ENCODE peak calls at places on chromosomes 7 and 10, in five cellular contexts. One of them, this sample, is unnamed.
A peak's percentile ranks its signal among the peaks of the same experiment; 100 is the strongest.

GRCh38 chr7:30142710-30143109 is 7.9 kb downstream of the MTURN start:
- DNase-seq in WTC11: no peak
- DNase-seq in HepG2: peak; percentile 53
- DNase-seq in GM12878: no peak
- DNase-seq in K562: no peak
- DNase-seq in this sample: peak; percentile 31

GRCh38 chr7:37930226-37930948 is 9.9 kb downstream of the EPDR1 start:
- DNase-seq in WTC11: no peak
- DNase-seq in HepG2: no peak
- DNase-seq in GM12878: no peak
- DNase-seq in K562: no peak
- DNase-seq in this sample: peak; percentile 29

GRCh38 chr7:70208236-70209063 is 610.2 kb downstream of the AUTS2 start:
- DNase-seq in WTC11: no peak
- DNase-seq in HepG2: no peak
- DNase-seq in GM12878: no peak
- DNase-seq in K562: peak; percentile 4
- DNase-seq in this sample: no peak

GRCh38 chr7:3430588-3430987 is 129.5 kb downstream of the SDK1 start:
- DNase-seq in WTC11: peak; percentile 65
- DNase-seq in HepG2: no peak
- DNase-seq in GM12878: no peak
- DNase-seq in K562: no peak
- DNase-seq in this sample: no peak

GRCh38 chr10:2036209-2036608 is 298.9 kb upstream of the ADARB2 start:
- DNase-seq in WTC11: no peak
- DNase-seq in HepG2: no peak
- DNase-seq in GM12878: no peak
- DNase-seq in K562: no peak
- DNase-seq in this sample: no peak

GRCh38 chr7:5635461-5636445 is 145.7 kb downstream of the RNF216 start:
- DNase-seq in WTC11: no peak
- DNase-seq in HepG2: peak; percentile 57
- DNase-seq in GM12878: no peak
- DNase-seq in K562: no peak
- DNase-seq in this sample: no peak

GRCh38 chr10:69466689-69467088 is 15.4 kb downstream of the TSPAN15 start:
- DNase-seq in WTC11: no peak
- DNase-seq in HepG2: no peak
- DNase-seq in GM12878: no peak
- DNase-seq in K562: no peak
- DNase-seq in this sample: no peak

GRCh38 chr10:72085166-72085565 is 3.2 kb downstream of the SPOCK2 start:
- DNase-seq in WTC11: no peak
- DNase-seq in HepG2: no peak
- DNase-seq in GM12878: no peak
- DNase-seq in K562: no peak
- DNase-seq in this sample: no peak

GRCh38 chr10:49762566-49762877 is 399 bp upstream of the OGDHL start:
- DNase-seq in WTC11: no peak
- DNase-seq in HepG2: no peak
- DNase-seq in GM12878: no peak
- DNase-seq in K562: no peak
- DNase-seq in this sample: no peak

GRCh38 chr10:90051053-90051452 is 349.7 kb downstream of the KIF20B start:
- DNase-seq in WTC11: no peak
- DNase-seq in HepG2: no peak
- DNase-seq in GM12878: no peak
- DNase-seq in K562: no peak
- DNase-seq in this sample: no peak

GRCh38 chr10:115624448-115624847 is 531.3 kb downstream of the ATRNL1 start:
- DNase-seq in WTC11: no peak
- DNase-seq in HepG2: peak; percentile 3
- DNase-seq in GM12878: no peak
- DNase-seq in K562: no peak
- DNase-seq in this sample: no peak

GRCh38 chr10:63716174-63716573 is 195.0 kb downstream of the REEP3 start:
- DNase-seq in WTC11: no peak
- DNase-seq in HepG2: no peak
- DNase-seq in GM12878: no peak
- DNase-seq in K562: no peak
- DNase-seq in this sample: no peak

GRCh38 chr10:63712717-63713115 is 191.5 kb downstream of the REEP3 start:
- DNase-seq in WTC11: no peak
- DNase-seq in HepG2: no peak
- DNase-seq in GM12878: no peak
- DNase-seq in K562: no peak
- DNase-seq in this sample: no peak

GRCh38 chr10:63711866-63712716 is 190.9 kb downstream of the REEP3 start:
- DNase-seq in WTC11: no peak
- DNase-seq in HepG2: peak; percentile 33
- DNase-seq in GM12878: no peak
- DNase-seq in K562: no peak
- DNase-seq in this sample: peak; percentile 63

GRCh38 chr10:63711361-63711760 is 190.2 kb downstream of the REEP3 start:
- DNase-seq in WTC11: no peak
- DNase-seq in HepG2: no peak
- DNase-seq in GM12878: no peak
- DNase-seq in K562: no peak
- DNase-seq in this sample: no peak

GRCh38 chr10:63713191-63714144 is 192.3 kb downstream of the REEP3 start:
- DNase-seq in WTC11: peak; percentile 88
- DNase-seq in HepG2: peak; percentile 9
- DNase-seq in GM12878: no peak
- DNase-seq in K562: no peak
- DNase-seq in this sample: peak; percentile 46
- TF ChIP-seq ESRRA in WTC11: no peak
- TF ChIP-seq ESRRA in HepG2: no peak
- TF ChIP-seq ESRRA in GM12878: no peak
- TF ChIP-seq ESRRA in K562: no peak
- TF ChIP-seq ESRRA in this sample: no peak

GRCh38 chr7:150968056-150968455 is 10.1 kb downstream of the KCNH2 start:
- DNase-seq in WTC11: no peak
- DNase-seq in HepG2: no peak
- DNase-seq in GM12878: no peak
- DNase-seq in K562: no peak
- DNase-seq in this sample: no peak
- TF ChIP-seq ESRRA in WTC11: no peak
- TF ChIP-seq ESRRA in HepG2: no peak
- TF ChIP-seq ESRRA in GM12878: no peak
- TF ChIP-seq ESRRA in K562: no peak
- TF ChIP-seq ESRRA in this sample: no peak

GRCh38 chr7:64581929-64582894 is 19.3 kb upstream of the ZNF680 start:
- DNase-seq in WTC11: no peak
- DNase-seq in HepG2: no peak
- DNase-seq in GM12878: no peak
- DNase-seq in K562: peak; percentile 60
- DNase-seq in this sample: no peak
- TF ChIP-seq ESRRA in WTC11: no peak
- TF ChIP-seq ESRRA in HepG2: no peak
- TF ChIP-seq ESRRA in GM12878: no peak
- TF ChIP-seq ESRRA in K562: no peak
- TF ChIP-seq ESRRA in this sample: no peak

GRCh38 chr7:48130658-48131108 is 40.6 kb upstream of the ABCA13 start:
- DNase-seq in WTC11: no peak
- DNase-seq in HepG2: no peak
- DNase-seq in GM12878: no peak
- DNase-seq in K562: no peak
- DNase-seq in this sample: no peak
- TF ChIP-seq ESRRA in WTC11: no peak
- TF ChIP-seq ESRRA in HepG2: no peak
- TF ChIP-seq ESRRA in GM12878: no peak
- TF ChIP-seq ESRRA in K562: no peak
- TF ChIP-seq ESRRA in this sample: no peak

DNA sequence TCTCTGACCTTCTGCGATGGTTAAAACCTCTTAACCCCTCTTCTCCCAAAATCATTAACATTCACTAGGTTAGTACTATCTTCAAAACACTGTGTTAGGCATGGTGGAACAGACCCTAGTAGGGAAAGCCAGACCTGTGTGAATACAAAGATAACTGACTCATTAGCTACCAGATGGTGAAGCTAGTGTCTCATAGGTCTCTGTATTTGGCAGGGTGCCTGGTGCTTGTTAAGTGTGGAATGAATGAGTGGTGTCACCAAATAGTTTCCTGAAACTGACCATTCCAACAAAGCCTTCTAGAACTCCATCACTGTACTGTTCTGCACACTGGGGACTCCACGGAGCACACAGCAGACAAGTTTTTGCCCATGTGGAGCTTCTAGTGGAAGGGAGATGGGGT is 27.7 kb upstream of the TM9SF3 start:
- DNase-seq in WTC11: no peak
- DNase-seq in HepG2: peak; percentile 24
- DNase-seq in GM12878: no peak
- DNase-seq in K562: peak; percentile 79
- DNase-seq in this sample: peak; percentile 16
- TF ChIP-seq ESRRA in WTC11: no peak
- TF ChIP-seq ESRRA in HepG2: no peak
- TF ChIP-seq ESRRA in GM12878: no peak
- TF ChIP-seq ESRRA in K562: no peak
- TF ChIP-seq ESRRA in this sample: no peak

GRCh38 chr10:6216916-6217315 is 14.2 kb downstream of the PFKFB3 start:
- DNase-seq in WTC11: no peak
- DNase-seq in HepG2: no peak
- DNase-seq in GM12878: no peak
- DNase-seq in K562: no peak
- DNase-seq in this sample: no peak

GRCh38 chr10:6213908-6214307 is 11.2 kb downstream of the PFKFB3 start:
- DNase-seq in WTC11: no peak
- DNase-seq in HepG2: no peak
- DNase-seq in GM12878: no peak
- DNase-seq in K562: no peak
- DNase-seq in this sample: no peak

GRCh38 chr10:6215683-6216484 is 13.2 kb downstream of the PFKFB3 start:
- DNase-seq in WTC11: no peak
- DNase-seq in HepG2: no peak
- DNase-seq in GM12878: no peak
- DNase-seq in K562: no peak
- DNase-seq in this sample: no peak

GRCh38 chr10:6214612-6215011 is 11.9 kb downstream of the PFKFB3 start:
- DNase-seq in WTC11: no peak
- DNase-seq in HepG2: no peak
- DNase-seq in GM12878: no peak
- DNase-seq in K562: no peak
- DNase-seq in this sample: no peak

GRCh38 chr10:6215241-6215640 is 12.5 kb downstream of the PFKFB3 start:
- DNase-seq in WTC11: no peak
- DNase-seq in HepG2: no peak
- DNase-seq in GM12878: no peak
- DNase-seq in K562: no peak
- DNase-seq in this sample: no peak
- TF ChIP-seq ESRRA in WTC11: no peak
- TF ChIP-seq ESRRA in HepG2: no peak
- TF ChIP-seq ESRRA in GM12878: no peak
- TF ChIP-seq ESRRA in K562: no peak
- TF ChIP-seq ESRRA in this sample: no peak

GRCh38 chr7:73905360-73905759 is 44.4 kb downstream of the TMEM270 start:
- DNase-seq in WTC11: no peak
- DNase-seq in HepG2: no peak
- DNase-seq in GM12878: no peak
- DNase-seq in K562: no peak
- DNase-seq in this sample: no peak

GRCh38 chr7:73908123-73908611 is 47.2 kb downstream of the TMEM270 start:
- DNase-seq in WTC11: no peak
- DNase-seq in HepG2: no peak
- DNase-seq in GM12878: no peak
- DNase-seq in K562: no peak
- DNase-seq in this sample: no peak

GRCh38 chr7:73907554-73908122 is 46.7 kb downstream of the TMEM270 start:
- DNase-seq in WTC11: no peak
- DNase-seq in HepG2: no peak
- DNase-seq in GM12878: no peak
- DNase-seq in K562: no peak
- DNase-seq in this sample: no peak

GRCh38 chr7:73904219-73905136 is 43.5 kb downstream of the TMEM270 start:
- DNase-seq in WTC11: no peak
- DNase-seq in HepG2: no peak
- DNase-seq in GM12878: no peak
- DNase-seq in K562: no peak
- DNase-seq in this sample: no peak

DNA sequence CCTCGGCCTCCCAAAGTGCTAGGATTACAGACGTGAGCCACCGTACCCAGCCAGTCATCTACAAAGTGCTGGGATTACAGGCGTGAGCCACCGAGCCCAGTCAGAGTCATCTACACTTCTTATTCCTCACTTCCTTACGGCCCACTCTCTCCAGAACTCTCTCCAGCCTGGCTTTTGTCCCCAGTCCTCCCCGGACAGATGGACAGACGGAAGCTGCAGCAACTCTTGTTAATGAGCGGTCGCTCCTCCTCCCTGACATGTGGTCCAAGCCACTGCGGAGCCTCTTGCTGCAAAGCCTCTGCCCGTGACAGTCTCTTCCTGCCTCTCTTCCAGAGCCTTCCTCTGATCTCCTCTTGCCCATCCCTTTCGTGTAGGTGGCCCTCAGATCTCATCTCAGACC is 45.9 kb downstream of the TMEM270 start:
- DNase-seq in WTC11: no peak
- DNase-seq in HepG2: no peak
- DNase-seq in GM12878: no peak
- DNase-seq in K562: no peak
- DNase-seq in this sample: no peak
- TF ChIP-seq ESRRA in WTC11: no peak
- TF ChIP-seq ESRRA in HepG2: no peak
- TF ChIP-seq ESRRA in GM12878: no peak
- TF ChIP-seq ESRRA in K562: no peak
- TF ChIP-seq ESRRA in this sample: no peak

DNA sequence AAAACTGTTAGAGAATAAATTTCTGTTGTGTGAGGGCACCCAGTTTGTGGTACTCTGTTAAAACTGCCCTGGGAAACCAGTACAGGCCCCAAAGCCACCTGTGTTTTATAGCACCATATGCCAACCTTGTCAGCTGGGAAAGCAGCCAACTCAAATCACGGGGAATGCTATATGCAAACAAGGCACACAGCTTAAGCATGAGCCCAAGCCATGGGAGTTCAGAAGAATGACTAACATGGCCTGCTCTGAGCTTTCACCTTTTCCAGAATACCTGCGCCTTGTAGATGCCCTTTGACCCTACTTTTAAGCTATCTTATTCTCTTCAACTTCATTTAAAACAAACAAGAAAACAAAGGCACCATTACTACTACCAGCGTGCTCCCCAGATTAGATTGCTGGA is 5.5 kb upstream of the SLC25A13 start:
- DNase-seq in WTC11: no peak
- DNase-seq in HepG2: peak; percentile 74
- DNase-seq in GM12878: no peak
- DNase-seq in K562: no peak
- DNase-seq in this sample: no peak
- TF ChIP-seq ESRRA in WTC11: no peak
- TF ChIP-seq ESRRA in HepG2: no peak
- TF ChIP-seq ESRRA in GM12878: no peak
- TF ChIP-seq ESRRA in K562: no peak
- TF ChIP-seq ESRRA in this sample: no peak

GRCh38 chr7:41003031-41003925 is 699.6 kb downstream of the INHBA start:
- DNase-seq in WTC11: peak; percentile 83
- DNase-seq in HepG2: peak; percentile 28
- DNase-seq in GM12878: peak; percentile 3
- DNase-seq in K562: peak; percentile 57
- DNase-seq in this sample: peak; percentile 49
- TF ChIP-seq ESRRA in WTC11: no peak
- TF ChIP-seq ESRRA in HepG2: no peak
- TF ChIP-seq ESRRA in GM12878: no peak
- TF ChIP-seq ESRRA in K562: no peak
- TF ChIP-seq ESRRA in this sample: no peak